ENCODE peak calls at places on chromosomes 12 and 14, in seven cellular contexts. Z is NCI-H1092 treated with DMSO at 0.1 percent for 48 hours, I is substantia nigra, K is mucosa of gallbladder, V is cardiac muscle cell, S is WTC11, J is H9. E is an unnamed sample.

GRCh38 chr14:101357038-101357437 is 204.3 kb upstream of the DIO3 start:
- DNase-seq in Z (no peak), I (no peak), K (no peak), V (no peak), S (no peak), J (no peak), E (no peak)

GRCh38 chr12:130435826-130436225 is 98.1 kb downstream of the PIWIL1 start:
- DNase-seq in Z (no peak), I (no peak), K (no peak), V (no peak), S (no peak), J (no peak), E (no peak)

GRCh38 chr14:96205994-96206392 is 1.4 kb downstream of the BDKRB2 start:
- DNase-seq in Z (no peak), I (no peak), K (no peak), V (no peak), S (no peak), J (no peak), E (no peak)

GRCh38 chr12:132282031-132282949 is 47.1 kb downstream of the GALNT9 start:
- DNase-seq in Z (no peak), I (no peak), K (no peak), V (no peak), S (peak; percentile 18), J (peak; percentile 64), E (no peak)

GRCh38 chr12:116990971-116991966 is 80.5 kb downstream of the FBXW8 start:
- DNase-seq in Z (no peak), I (no peak), K (no peak), V (no peak), S (no peak), J (no peak), E (no peak)

GRCh38 chr12:128425883-128426282 is 158.9 kb downstream of the TMEM132C start:
- DNase-seq in Z (no peak), I (no peak), K (no peak), V (no peak), S (no peak), J (no peak), E (no peak)

GRCh38 chr12:538731-539539 is 79.2 kb downstream of the B4GALNT3 start:
- DNase-seq in Z (peak; percentile 49), I (peak; percentile 26), K (peak; percentile 92), V (peak; percentile 66), S (no peak), J (no peak), E (no peak)

GRCh38 chr12:62930546-62931425 is 4.2 kb downstream of the PPM1H start:
- DNase-seq in Z (no peak), I (no peak), K (no peak), V (no peak), S (no peak), J (no peak), E (no peak)

GRCh38 chr12:124359671-124360581 is 65.0 kb downstream of the RFLNA start:
- DNase-seq in Z (peak; percentile 75), I (peak; percentile 29), K (peak; percentile 79), V (peak; percentile 61), S (no peak), J (no peak), E (no peak)

GRCh38 chr14:94485944-94486841 is 10.2 kb upstream of the SERPINA9 start:
- DNase-seq in Z (peak; percentile 24), I (peak; percentile 39), K (peak; percentile 34), V (peak; percentile 67), S (peak; percentile 83), J (peak; percentile 93), E (peak; percentile 72)

GRCh38 chr14:100121643-100122480 is 37.6 kb downstream of the DEGS2 start:
- DNase-seq in Z (no peak), I (no peak), K (no peak), V (no peak), S (no peak), J (no peak), E (no peak)

GRCh38 chr14:96090441-96091148 is 51.4 kb downstream of the C14orf132 start:
- DNase-seq in Z (peak; percentile 96), I (peak; percentile 46), K (peak; percentile 65), V (peak; percentile 85), S (no peak), J (no peak), E (no peak)

GRCh38 chr14:99360774-99361595 is 89.0 kb upstream of the BCL11B start:
- DNase-seq in Z (no peak), I (no peak), K (no peak), V (no peak), S (no peak), J (no peak), E (peak; percentile 34)

GRCh38 chr14:61112506-61112905 is 131.5 kb downstream of the SLC38A6 start:
- DNase-seq in Z (no peak), I (no peak), K (no peak), V (no peak), S (no peak), J (no peak), E (no peak)

GRCh38 chr12:106866426-106867080 is 89.2 kb upstream of the TMEM263 start:
- DNase-seq in Z (no peak), I (no peak), K (no peak), V (peak; percentile 24), S (no peak), J (no peak), E (no peak)

GRCh38 chr14:99479160-99479902 is 1.3 kb downstream of the SETD3 start:
- DNase-seq in Z (no peak), I (no peak), K (no peak), V (no peak), S (no peak), J (no peak), E (no peak)

GRCh38 chr12:118136559-118137003 is 657 bp downstream of the PEBP1 start:
- DNase-seq in Z (no peak), I (peak; percentile 36), K (peak; percentile 46), V (peak; percentile 55), S (peak; percentile 34), J (peak; percentile 42), E (peak; percentile 44)

GRCh38 chr12:107328442-107329133 is 235.2 kb upstream of the CRY1 start:
- DNase-seq in Z (no peak), I (no peak), K (no peak), V (peak; percentile 47), S (no peak), J (no peak), E (no peak)

GRCh38 chr14:57747036-57747435 is 118.9 kb downstream of the SLC35F4 start:
- DNase-seq in Z (no peak), I (no peak), K (peak; percentile 57), V (peak; percentile 81), S (no peak), J (no peak), E (peak; percentile 32)

GRCh38 chr12:50086148-50086547 is 1.0 kb downstream of the SMARCD1 start:
- DNase-seq in Z (no peak), I (no peak), K (no peak), V (no peak), S (no peak), J (no peak), E (no peak)

GRCh38 chr12:31922341-31923062 is 36.7 kb upstream of the RESF1 start:
- DNase-seq in Z (no peak), I (no peak), K (no peak), V (peak; percentile 37), S (no peak), J (no peak), E (peak; percentile 13)

GRCh38 chr12:52314511-52314910 is 6.7 kb downstream of the KRT83 start:
- DNase-seq in Z (no peak), I (no peak), K (no peak), V (no peak), S (no peak), J (peak; percentile 31), E (no peak)

GRCh38 chr14:101709962-101710891 is 51.3 kb upstream of the PPP2R5C start:
- DNase-seq in Z (no peak), I (no peak), K (no peak), V (no peak), S (no peak), J (peak; percentile 88), E (no peak)

GRCh38 chr12:92027243-92027642 is 118.4 kb downstream of the BTG1 start:
- DNase-seq in Z (no peak), I (no peak), K (no peak), V (no peak), S (no peak), J (no peak), E (no peak)

GRCh38 chr12:237026-237815 is 23.3 kb upstream of the SLC6A12 start:
- DNase-seq in Z (no peak), I (no peak), K (peak; percentile 67), V (no peak), S (no peak), J (peak; percentile 17), E (no peak)

GRCh38 chr12:52063986-52064649 is 5.7 kb upstream of the ATG101 start:
- DNase-seq in Z (no peak), I (no peak), K (no peak), V (peak; percentile 90), S (no peak), J (no peak), E (no peak)

GRCh38 chr14:101889898-101890297 is 74.5 kb upstream of the DYNC1H1 start:
- DNase-seq in Z (no peak), I (no peak), K (no peak), V (peak; percentile 15), S (no peak), J (no peak), E (no peak)

GRCh38 chr14:53327716-53328115 is 174.6 kb upstream of the DDHD1 start:
- DNase-seq in Z (no peak), I (no peak), K (no peak), V (peak; percentile 66), S (no peak), J (no peak), E (peak; percentile 54)

GRCh38 chr12:50419112-50419909 is 18.6 kb downstream of the LARP4 start:
- DNase-seq in Z (no peak), I (no peak), K (no peak), V (no peak), S (no peak), J (no peak), E (no peak)

GRCh38 chr12:6853626-6854025 is 1.7 kb downstream of the USP5 start:
- DNase-seq in Z (no peak), I (no peak), K (no peak), V (no peak), S (no peak), J (no peak), E (no peak)

GRCh38 chr12:101107032-101107763 is 102.8 kb downstream of the SLC5A8 start:
- DNase-seq in Z (no peak), I (no peak), K (no peak), V (no peak), S (no peak), J (no peak), E (no peak)

GRCh38 chr12:116996648-116997047 is 85.9 kb downstream of the FBXW8 start:
- DNase-seq in Z (no peak), I (no peak), K (no peak), V (peak; percentile 72), S (no peak), J (no peak), E (no peak)

GRCh38 chr14:99946652-99947489 is 118.4 kb upstream of the EVL start:
- DNase-seq in Z (peak; percentile 39), I (peak; percentile 7), K (no peak), V (peak; percentile 18), S (peak; percentile 75), J (peak; percentile 66), E (peak; percentile 70)

GRCh38 chr14:92687681-92688433 is 60.6 kb downstream of the LGMN start:
- DNase-seq in Z (peak; percentile 65), I (no peak), K (no peak), V (peak; percentile 25), S (peak; percentile 57), J (peak; percentile 53), E (no peak)

GRCh38 chr12:63844391-63845341 is at the start of gene SRGAP1:
- DNase-seq in Z (peak; percentile 66), I (peak; percentile 58), K (peak; percentile 45), V (peak; percentile 94), S (no peak), J (peak; percentile 53), E (peak; percentile 46)

GRCh38 chr14:73339846-73340565 is 102.7 kb downstream of the PAPLN start:
- DNase-seq in Z (no peak), I (no peak), K (no peak), V (no peak), S (no peak), J (no peak), E (no peak)

E was measured in RWPE1.